ENCODE peak calls at places on chromosomes 6 and 20, in four cellular contexts. W is NCI-H774; B is CD8-positive, alpha-beta T cell; D is cerebellum. A is an unnamed sample.

GRCh38 chr6:39753745-39754084 is 28.5 kb upstream of the KIF6 start:
- DNase-seq in W (no peak), B (no peak), D (no peak), A (no peak)

GRCh38 chr6:90212274-90212673 is 84.4 kb downstream of the BACH2 start:
- DNase-seq in W (no peak), B (no peak), D (no peak), A (no peak)

GRCh38 chr20:46089076-46089337 is 755 bp downstream of the NCOA5 start:
- DNase-seq in W (no peak), B (no peak), D (no peak), A (no peak)

GRCh38 chr6:144064402-144064830 is 31.0 kb downstream of the SF3B5 start:
- DNase-seq in W (no peak), B (peak; percentile 50), D (no peak), A (peak; percentile 36)

GRCh38 chr6:46419576-46420002 is 71.7 kb downstream of the RCAN2 start:
- DNase-seq in W (peak; percentile 63), B (no peak), D (peak; percentile 72), A (peak; percentile 81)

GRCh38 chr6:47206626-47207025 is 103.1 kb downstream of the TNFRSF21 start:
- DNase-seq in W (no peak), B (no peak), D (no peak), A (no peak)

GRCh38 chr20:45892828-45893500 is 1.8 kb downstream of the CTSA start:
- DNase-seq in W (no peak), B (peak; percentile 42), D (no peak), A (no peak)

GRCh38 chr20:4170621-4171537 is 155.5 kb upstream of the RNF24 start:
- DNase-seq in W (no peak), B (no peak), D (no peak), A (peak; percentile 79)

GRCh38 chr6:43304882-43305281 is 3.7 kb downstream of the CRIP3 start:
- DNase-seq in W (no peak), B (no peak), D (no peak), A (no peak)

GRCh38 chr6:136524936-136525413 is 25.2 kb downstream of the MAP7 start:
- DNase-seq in W (no peak), B (no peak), D (peak; percentile 48), A (no peak)

GRCh38 chr6:1131285-1132079 is 180.4 kb upstream of the FOXQ1 start:
- DNase-seq in W (no peak), B (no peak), D (no peak), A (no peak)

GRCh38 chr6:147416622-147417021 is 91.9 kb upstream of the SAMD5 start:
- DNase-seq in W (no peak), B (no peak), D (no peak), A (no peak)

GRCh38 chr20:11790047-11790446 is 127.6 kb upstream of the BTBD3 start:
- DNase-seq in W (no peak), B (no peak), D (no peak), A (no peak)

GRCh38 chr6:8983202-8983688 is 547.9 kb upstream of the SLC35B3 start:
- DNase-seq in W (peak; percentile 57), B (peak; percentile 41), D (peak; percentile 26), A (peak; percentile 83)

GRCh38 chr20:1946762-1947534 is 46.9 kb downstream of the PDYN start:
- DNase-seq in W (no peak), B (no peak), D (peak; percentile 89), A (peak; percentile 47)

GRCh38 chr6:156616495-156616894 is 160.7 kb upstream of the ARID1B start:
- DNase-seq in W (no peak), B (no peak), D (no peak), A (no peak)

GRCh38 chr6:139253656-139254055 is 38.1 kb downstream of the TXLNB start:
- DNase-seq in W (no peak), B (no peak), D (no peak), A (peak; percentile 85)

GRCh38 chr6:169188051-169188863 is 65.4 kb downstream of the THBS2 start:
- DNase-seq in W (peak; percentile 80), B (no peak), D (no peak), A (no peak)

A was measured in testis.